ENCODE peak calls at places on chromosomes 2 and 18, in nine cellular contexts. D, I, C, O, F, U, L, E and W are unnamed samples.

GRCh38 chr2:238910751-238911351 is 63.0 kb downstream of the TWIST2 start:
- DNase-seq in U (no peak), L (peak), O (no peak), D (peak), E (no peak), I (no peak), F (no peak), C (no peak), W (no peak)

GRCh38 chr2:100819365-100820345 is at the start of gene NPAS2:
- DNase-seq in E (peak), D (peak), L (no peak), U (no peak), C (peak), F (peak), O (peak), I (peak), W (peak)

GRCh38 chr2:189540551-189540950 is 40.0 kb downstream of the SLC40A1 start:
- DNase-seq in L (no peak), F (peak), D (no peak), U (no peak), E (no peak), I (no peak), C (no peak), O (no peak), W (no peak)

GRCh38 chr2:46963961-46964673 is 48.5 kb upstream of the MCFD2 start:
- DNase-seq in L (no peak), I (no peak), D (no peak), E (no peak), U (no peak), F (no peak), C (no peak), O (no peak), W (no peak)

GRCh38 chr2:217335341-217335966 is 475.6 kb upstream of the TNP1 start:
- DNase-seq in E (no peak), F (no peak), O (no peak), L (no peak), I (no peak), U (no peak), C (no peak), D (no peak), W (no peak)

GRCh38 chr2:231597014-231597611 is 4.4 kb downstream of the TEX44 start:
- DNase-seq in O (peak), F (peak), L (no peak), C (peak), D (no peak), U (no peak), E (peak), I (no peak), W (peak)

GRCh38 chr2:24855703-24856102 is 62.5 kb downstream of the CENPO start:
- DNase-seq in C (no peak), D (peak), F (peak), E (peak), L (no peak), I (peak), O (no peak), U (peak), W (peak)

GRCh38 chr2:39523308-39524044 is 86.4 kb upstream of the MAP4K3 start:
- DNase-seq in O (no peak), L (no peak), C (no peak), D (no peak), F (peak), E (no peak), U (peak), I (peak), W (no peak)

GRCh38 chr2:168596881-168597280 is 140.8 kb downstream of the CERS6 start:
- DNase-seq in F (no peak), O (no peak), I (no peak), L (no peak), D (no peak), C (no peak), U (peak), E (no peak), W (no peak)

GRCh38 chr2:52572469-52572894 is 1195.1 kb upstream of the CHAC2 start:
- DNase-seq in U (no peak), F (no peak), I (no peak), D (no peak), C (no peak), L (no peak), E (no peak), O (peak), W (no peak)

GRCh38 chr18:6397931-6398566 is 16.7 kb downstream of the L3MBTL4 start:
- DNase-seq in C (no peak), L (no peak), I (no peak), D (no peak), E (no peak), F (no peak), O (no peak), U (no peak), W (no peak)

GRCh38 chr2:202609381-202610145 is 25.2 kb upstream of the FAM117B start:
- DNase-seq in O (no peak), I (peak), L (peak), E (no peak), D (no peak), F (no peak), C (no peak), U (no peak), W (no peak)

GRCh38 chr2:156589381-156590079 is 153.4 kb downstream of the GPD2 start:
- DNase-seq in O (no peak), U (peak), D (no peak), I (peak), F (peak), C (no peak), L (peak), E (no peak), W (no peak)

GRCh38 chr2:179237209-179237946 is 27.3 kb downstream of the SESTD1 start:
- DNase-seq in O (no peak), I (peak), F (no peak), E (no peak), L (no peak), U (no peak), C (no peak), D (no peak), W (no peak)

GRCh38 chr18:80109676-80110078 is 615 bp downstream of the ADNP2 start:
- DNase-seq in D (peak), L (no peak), C (peak), F (peak), U (peak), E (peak), I (peak), O (peak), W (peak)

GRCh38 chr2:10258326-10258725 is 44.4 kb upstream of the HPCAL1 start:
- DNase-seq in E (no peak), U (no peak), C (no peak), I (no peak), D (peak), L (no peak), F (no peak), O (no peak), W (no peak)

GRCh38 chr18:59139291-59139614 is 431 bp upstream of the SEC11C start:
- DNase-seq in F (peak), O (peak), C (peak), L (peak), D (peak), U (peak), E (peak), I (peak), W (peak)

GRCh38 chr18:69365658-69366057 is 35.0 kb upstream of the DOK6 start:
- DNase-seq in O (no peak), D (no peak), C (no peak), U (no peak), F (no peak), I (no peak), E (no peak), L (no peak), W (no peak)

GRCh38 chr18:32902566-32903330 is 129.9 kb upstream of the KLHL14 start:
- DNase-seq in L (no peak), U (no peak), O (no peak), D (no peak), E (no peak), F (no peak), C (no peak), I (no peak), W (no peak)

GRCh38 chr18:78788161-78788560 is 191.5 kb upstream of the SALL3 start:
- DNase-seq in I (no peak), O (peak), U (no peak), L (no peak), C (no peak), E (no peak), F (no peak), D (peak), W (no peak)

GRCh38 chr2:239803764-239804111 is 221.4 kb downstream of the NDUFA10 start:
- DNase-seq in F (no peak), I (no peak), U (no peak), L (no peak), O (no peak), C (no peak), E (no peak), D (no peak), W (no peak)

GRCh38 chr2:178223806-178224205 is 29.5 kb downstream of the OSBPL6 start:
- DNase-seq in O (no peak), L (no peak), I (no peak), U (no peak), F (no peak), D (no peak), E (no peak), C (no peak), W (no peak)

GRCh38 chr2:233764264-233764663 is 4.2 kb downstream of the UGT1A1 start:
- DNase-seq in U (peak), L (no peak), E (no peak), O (no peak), D (no peak), C (no peak), I (peak), F (peak), W (no peak)

GRCh38 chr2:175874291-175874690 is 127.8 kb downstream of the LNPK start:
- DNase-seq in D (no peak), U (no peak), I (no peak), F (no peak), O (no peak), C (no peak), L (no peak), E (no peak), W (no peak)

DNA sequence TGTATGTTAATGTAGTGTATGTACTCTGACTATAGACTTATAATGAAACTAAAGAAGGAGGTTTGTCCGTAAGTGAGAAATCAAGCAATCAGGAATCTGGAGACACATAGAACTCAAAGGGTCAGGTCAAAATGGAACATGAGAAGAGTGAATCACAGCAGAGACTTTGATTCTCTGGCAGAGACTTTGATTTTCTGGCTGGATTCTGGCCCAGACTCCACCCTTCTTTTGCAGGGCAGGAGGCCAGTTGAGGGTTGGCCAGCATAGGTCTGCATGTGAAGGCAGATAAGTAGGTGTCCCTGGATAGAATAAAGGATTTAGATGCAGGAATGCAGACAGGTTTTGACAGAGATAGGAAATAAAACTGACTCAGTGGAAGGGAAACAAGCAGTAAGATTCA is 11.0 kb upstream of the NCKAP5 start:
- DNase-seq in L (peak), F (peak), D (no peak), C (no peak), E (peak), I (peak), O (peak), U (peak), W (no peak)
- H3K4me3 ChIP-seq in L (no peak), F (no peak), D (no peak), C (no peak), E (no peak), I (peak), O (no peak), U (no peak), W (no peak)

GRCh38 chr2:28594369-28595108 is 98.7 kb downstream of the PLB1 start:
- DNase-seq in E (peak), C (peak), D (peak), U (peak), F (peak), O (peak), L (peak), I (peak), W (peak)
- H3K4me3 ChIP-seq in E (peak), C (no peak), D (no peak), U (no peak), F (no peak), O (no peak), L (peak), I (no peak), W (peak)

GRCh38 chr2:41932241-41933034 is 115.4 kb upstream of the PKDCC start:
- DNase-seq in O (peak), L (no peak), I (peak), F (peak), E (peak), D (peak), U (peak), C (peak), W (peak)
- H3K4me3 ChIP-seq in O (peak), L (no peak), I (peak), F (peak), E (peak), D (no peak), U (peak), C (no peak), W (peak)

DNA sequence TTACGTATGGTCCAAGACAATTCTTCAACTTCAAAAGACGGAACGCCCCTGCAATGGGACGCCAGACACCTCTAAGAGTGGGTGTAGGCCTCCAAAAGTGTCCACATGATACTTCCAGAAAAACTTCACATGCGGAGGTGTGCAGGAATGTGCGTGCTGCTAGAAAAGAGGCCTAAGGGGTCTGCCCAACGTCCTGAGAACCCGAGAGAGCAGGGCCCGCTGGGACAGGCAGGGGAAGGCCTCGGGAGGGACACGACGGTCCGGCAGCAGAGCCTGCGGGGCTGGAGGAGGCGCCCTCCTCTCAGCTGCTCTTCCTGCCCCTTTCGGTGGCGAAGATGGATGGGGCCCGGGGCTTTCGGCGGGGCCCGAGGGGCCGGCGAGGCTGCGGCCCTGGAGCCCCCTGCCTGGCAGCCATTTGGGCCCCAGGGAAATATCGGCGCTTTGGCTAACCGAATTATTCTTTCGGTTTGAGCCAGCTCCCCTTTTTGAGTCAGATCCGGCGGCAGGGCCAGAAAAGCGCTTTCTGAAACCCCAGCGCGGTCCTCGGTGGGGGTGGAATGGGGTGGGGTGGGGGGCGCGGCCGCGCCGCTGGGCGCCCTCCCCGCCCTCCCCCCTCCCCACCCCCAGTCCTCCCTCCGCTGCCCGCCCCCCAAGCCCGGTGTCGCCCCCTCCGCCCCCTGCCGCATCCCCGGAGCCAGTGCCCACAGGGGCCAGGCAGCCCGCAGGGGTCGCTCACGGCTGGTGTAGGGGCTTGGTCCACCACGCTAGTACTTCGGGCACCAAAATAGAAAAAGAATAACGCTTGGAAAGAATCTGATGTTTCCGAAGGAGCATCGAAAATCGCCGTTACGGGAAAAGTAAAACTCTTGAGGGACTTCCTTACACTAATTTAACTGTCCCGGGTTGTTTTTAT is 9.2 kb upstream of the ARID5A start:
- DNase-seq in E (no peak), U (no peak), O (no peak), D (peak), L (no peak), F (peak), I (peak), C (no peak), W (no peak)
- H3K4me3 ChIP-seq in E (peak), U (peak), O (peak), D (peak), L (no peak), F (peak), I (peak), C (peak), W (peak)

DNA sequence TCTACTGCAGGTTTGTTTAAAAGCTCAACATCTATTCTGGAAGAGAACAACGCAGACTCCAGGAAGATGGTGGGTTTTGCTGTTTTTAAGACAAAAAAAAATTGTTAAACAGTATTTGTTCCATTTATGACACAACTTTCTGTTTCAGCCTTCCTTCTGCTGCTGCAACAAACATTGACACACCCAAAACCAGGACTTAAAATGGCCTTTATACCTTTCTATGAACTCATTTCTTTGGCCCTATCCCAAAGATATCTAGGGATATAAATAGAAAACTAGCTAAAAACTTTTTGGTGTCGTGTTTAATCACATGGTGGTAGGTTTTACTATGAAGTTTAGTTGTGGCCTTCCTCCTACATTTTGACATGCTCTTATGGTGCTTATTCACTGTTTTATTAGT is 964 bp upstream of the GALNT3 start:
- DNase-seq in D (no peak), C (no peak), E (no peak), L (no peak), F (no peak), O (no peak), U (no peak), I (peak), W (no peak)
- H3K4me3 ChIP-seq in D (no peak), C (peak), E (peak), L (peak), F (no peak), O (peak), U (no peak), I (peak), W (no peak)

GRCh38 chr2:113895301-113895700 is 5.4 kb downstream of the ACTR3 start:
- DNase-seq in C (no peak), I (no peak), D (no peak), U (no peak), L (no peak), O (no peak), E (no peak), F (no peak), W (no peak)

GRCh38 chr2:113896791-113897190 is 6.9 kb downstream of the ACTR3 start:
- DNase-seq in U (no peak), D (no peak), C (no peak), L (no peak), I (peak), E (no peak), O (no peak), F (peak), W (no peak)

GRCh38 chr2:113892004-113892740 is 2.3 kb downstream of the ACTR3 start:
- DNase-seq in E (no peak), C (no peak), D (no peak), I (no peak), F (no peak), U (no peak), L (no peak), O (no peak), W (no peak)

GRCh38 chr2:113895819-113896563 is 6.1 kb downstream of the ACTR3 start:
- DNase-seq in C (no peak), U (no peak), I (no peak), O (no peak), D (no peak), L (no peak), E (no peak), F (no peak), W (no peak)

DNA sequence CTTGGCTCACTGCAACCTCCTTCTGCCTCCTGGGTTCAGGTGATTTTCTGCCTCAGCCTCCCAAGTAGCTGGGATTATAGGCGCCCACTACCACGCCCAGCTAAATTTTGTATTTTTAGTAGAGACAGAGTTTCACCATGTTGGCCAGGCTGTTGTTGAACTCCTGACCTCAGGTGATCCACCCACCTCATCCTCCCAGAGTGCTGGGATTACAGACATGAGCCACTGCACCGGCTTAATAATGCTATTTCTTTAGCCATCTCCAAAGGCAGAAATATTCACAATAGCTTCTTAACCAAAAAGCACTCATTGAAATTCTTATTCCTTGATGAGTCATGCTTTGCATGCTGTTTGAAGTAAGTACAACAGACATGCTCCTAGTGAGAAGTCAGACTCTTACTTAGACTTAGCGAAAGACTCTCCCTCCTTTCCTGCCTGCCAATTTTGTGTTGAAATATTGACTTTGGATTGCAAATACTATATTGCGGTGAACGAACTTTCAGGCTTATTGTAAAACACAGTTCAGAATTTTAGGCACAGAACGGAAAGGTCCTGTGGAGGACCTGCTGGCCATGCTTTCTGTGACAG is 4.4 kb downstream of the ACTR3 start:
- DNase-seq in D (no peak), E (no peak), F (peak), U (peak), L (peak), I (peak), C (no peak), O (no peak), W (no peak)
- H3K4me3 ChIP-seq in D (no peak), E (peak), F (peak), U (peak), L (peak), I (peak), C (no peak), O (no peak), W (peak)

GRCh38 chr2:207505180-207505579 is 24.6 kb upstream of the CREB1 start:
- DNase-seq in F (no peak), U (no peak), C (no peak), D (no peak), E (no peak), O (no peak), I (no peak), L (no peak), W (no peak)
- H3K4me3 ChIP-seq in F (no peak), U (no peak), C (no peak), D (no peak), E (peak), O (peak), I (peak), L (no peak), W (no peak)

GRCh38 chr2:152694161-152694661 is 23.1 kb downstream of the PRPF40A start:
- DNase-seq in F (peak), L (no peak), C (no peak), D (no peak), O (no peak), E (no peak), U (peak), I (peak), W (no peak)
- H3K4me3 ChIP-seq in F (peak), L (no peak), C (peak), D (no peak), O (peak), E (peak), U (peak), I (peak), W (peak)

DNA sequence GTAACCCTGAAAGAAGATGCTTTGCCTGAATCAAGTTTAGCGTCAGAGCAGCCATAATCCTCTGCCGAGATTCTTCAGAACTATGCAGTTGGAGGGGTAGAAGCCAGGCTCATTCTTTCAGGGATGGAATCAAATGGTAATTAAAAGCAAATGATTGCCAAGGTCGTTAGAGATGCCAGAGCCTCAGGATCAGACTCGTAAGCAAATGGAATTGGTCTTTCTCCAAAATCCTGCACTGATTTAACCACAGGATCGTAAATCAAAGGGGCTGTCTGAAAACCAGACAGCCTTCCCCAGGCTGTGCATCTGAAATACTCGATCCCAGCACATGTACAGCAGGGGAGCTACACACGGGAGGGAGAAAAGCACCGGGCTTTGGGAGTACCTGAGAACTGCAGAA is 22.0 kb downstream of the APCDD1 start:
- DNase-seq in F (peak), D (no peak), L (no peak), U (no peak), I (peak), E (no peak), C (no peak), O (no peak), W (no peak)
- H3K4me3 ChIP-seq in F (no peak), D (no peak), L (no peak), U (no peak), I (no peak), E (no peak), C (no peak), O (no peak), W (no peak)

GRCh38 chr18:38576349-38576748 is 1010.8 kb upstream of the CELF4 start:
- DNase-seq in F (no peak), U (no peak), L (no peak), E (no peak), D (no peak), C (no peak), I (no peak), O (no peak), W (no peak)
- H3K4me3 ChIP-seq in F (no peak), U (no peak), L (no peak), E (no peak), D (no peak), C (no peak), I (no peak), O (no peak), W (no peak)